ENCODE peak calls at places on chromosomes 5 and 9, in six cellular contexts. T is endodermal cell, V is GM23248, P is kidney epithelial cell, S is heart left ventricle, G is cardiac fibroblast. J is an unnamed sample.

GRCh38 chr9:72207278-72207677 is 58.0 kb downstream of the GDA start:
- DNase-seq in V (no peak), T (no peak), S (no peak), P (no peak), G (no peak), J (no peak)

GRCh38 chr5:150507283-150508020 is 479 bp upstream of the NDST1 start:
- DNase-seq in T (no peak), G (no peak), V (no peak), S (no peak), P (no peak), J (no peak)

GRCh38 chr5:90642706-90643229 is 84.2 kb downstream of the ADGRV1 start:
- DNase-seq in G (no peak), T (no peak), V (no peak), S (no peak), P (no peak), J (no peak)

GRCh38 chr5:111676496-111676895 is 80.5 kb downstream of the NREP start:
- DNase-seq in V (peak; percentile 87), P (no peak), G (peak; percentile 34), S (no peak), T (no peak), J (no peak)

GRCh38 chr9:136939996-136940525 is 4.5 kb downstream of the FBXW5 start:
- DNase-seq in V (no peak), G (no peak), T (no peak), S (peak; percentile 95), P (no peak), J (no peak)

GRCh38 chr5:180803181-180804128 is 849 bp upstream of the MGAT1 start:
- DNase-seq in P (no peak), G (peak; percentile 32), V (peak; percentile 70), S (peak; percentile 86), T (peak; percentile 86), J (peak; percentile 87)

GRCh38 chr5:56620903-56621680 is 194.3 kb upstream of the MAP3K1 start:
- DNase-seq in S (no peak), P (no peak), T (no peak), G (peak; percentile 49), V (peak; percentile 52), J (no peak)

GRCh38 chr9:16619897-16620296 is 250.6 kb downstream of the BNC2 start:
- DNase-seq in S (no peak), G (no peak), P (no peak), T (no peak), V (no peak), J (no peak)

GRCh38 chr5:65151632-65152031 is 330.1 kb downstream of the ADAMTS6 start:
- DNase-seq in S (no peak), P (no peak), G (peak; percentile 39), T (no peak), V (peak; percentile 28), J (no peak)

GRCh38 chr9:70618784-70619183 is 204.3 kb upstream of the KLF9 start:
- DNase-seq in G (no peak), V (no peak), T (no peak), S (peak; percentile 78), P (no peak), J (no peak)

GRCh38 chr9:28105001-28105400 is 531.7 kb upstream of the C9orf72 start:
- DNase-seq in P (no peak), G (no peak), T (no peak), V (no peak), S (no peak), J (no peak)

GRCh38 chr9:129162497-129162896 is 15.6 kb downstream of the IER5L start:
- DNase-seq in S (no peak), V (no peak), T (no peak), G (no peak), P (no peak), J (peak; percentile 75)

GRCh38 chr9:129407905-129408452 is 212.9 kb downstream of the C9orf50 start:
- DNase-seq in P (no peak), T (no peak), V (no peak), S (no peak), G (no peak), J (peak; percentile 22)

GRCh38 chr5:123937230-123937629 is 425.3 kb downstream of the CSNK1G3 start:
- DNase-seq in S (peak; percentile 33), V (peak; percentile 68), P (no peak), G (peak; percentile 77), T (peak; percentile 81), J (peak; percentile 31)

GRCh38 chr5:117665121-117665520 is 1090.5 kb upstream of the SEMA6A start:
- DNase-seq in V (no peak), S (no peak), T (no peak), P (no peak), G (no peak), J (no peak)

GRCh38 chr9:16960084-16960483 is 89.6 kb upstream of the BNC2 start:
- DNase-seq in P (no peak), S (no peak), T (no peak), G (peak; percentile 17), V (peak; percentile 35), J (no peak)

DNA sequence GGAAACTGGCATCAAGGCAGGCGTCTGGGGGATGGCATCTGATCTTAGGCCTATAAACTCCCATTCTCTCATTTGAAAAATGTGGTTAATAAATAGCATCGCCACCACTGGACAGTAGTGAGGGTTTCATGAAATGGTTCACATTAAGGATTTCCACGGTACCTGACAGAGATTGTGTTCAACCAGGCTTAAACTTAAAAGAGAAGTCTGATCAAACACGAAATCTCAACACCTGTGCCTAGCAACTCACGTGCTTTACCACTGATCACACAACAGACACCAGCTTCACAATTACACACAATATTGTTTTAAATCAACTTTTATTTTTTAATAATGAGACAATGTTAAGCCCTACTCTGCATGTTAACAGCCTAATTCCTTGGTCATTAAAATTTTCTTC is 2.9 kb downstream of the DENND1A start:
- DNase-seq in T (no peak), P (no peak), S (no peak), G (no peak), V (no peak), J (no peak)
- H3K4me3 ChIP-seq in T (no peak overlapping the region), P (no peak overlapping the region), S (no peak overlapping the region), G (no peak overlapping the region), V (no peak overlapping the region), J (no peak overlapping the region)

GRCh38 chr5:175059687-175060194 is 335.4 kb downstream of the MSX2 start:
- DNase-seq in G (no peak), P (no peak), T (peak; percentile 92), V (peak; percentile 6), S (peak; percentile 40), J (peak; percentile 79)
- H3K4me3 ChIP-seq in G (no peak overlapping the region), P (no peak overlapping the region), T (peak overlapping the region; percentile 31), V (no peak overlapping the region), S (no peak overlapping the region), J (peak overlapping the region; percentile 13)

DNA sequence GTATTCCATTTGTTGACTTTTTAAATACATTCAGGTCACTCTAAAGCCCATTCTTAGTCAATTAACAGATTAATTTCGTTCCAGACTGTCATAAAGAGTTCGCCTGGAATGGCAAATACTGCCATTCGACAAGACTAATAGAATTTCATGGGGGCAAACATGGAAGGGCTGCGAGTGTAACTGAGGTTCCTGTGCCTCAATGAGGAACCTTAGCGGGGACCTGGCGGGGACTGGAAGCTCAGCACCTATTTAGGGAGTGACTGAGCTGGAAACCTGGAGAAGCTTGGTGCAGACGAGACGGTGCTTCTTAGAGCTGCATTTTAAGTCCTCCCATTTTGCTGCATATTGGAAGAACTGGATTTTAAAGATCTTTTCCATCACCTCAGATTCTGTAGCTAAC is 3.4 kb downstream of the VCAN start:
- DNase-seq in G (no peak), T (peak; percentile 70), P (no peak), S (no peak), V (no peak), J (peak; percentile 24)
- H3K4me3 ChIP-seq in G (peak overlapping the region; percentile 60), T (peak overlapping the region; percentile 90), P (peak overlapping the region; percentile 96), S (peak overlapping the region; percentile 47), V (peak overlapping the region; percentile 90), J (peak overlapping the region; percentile 93)

DNA sequence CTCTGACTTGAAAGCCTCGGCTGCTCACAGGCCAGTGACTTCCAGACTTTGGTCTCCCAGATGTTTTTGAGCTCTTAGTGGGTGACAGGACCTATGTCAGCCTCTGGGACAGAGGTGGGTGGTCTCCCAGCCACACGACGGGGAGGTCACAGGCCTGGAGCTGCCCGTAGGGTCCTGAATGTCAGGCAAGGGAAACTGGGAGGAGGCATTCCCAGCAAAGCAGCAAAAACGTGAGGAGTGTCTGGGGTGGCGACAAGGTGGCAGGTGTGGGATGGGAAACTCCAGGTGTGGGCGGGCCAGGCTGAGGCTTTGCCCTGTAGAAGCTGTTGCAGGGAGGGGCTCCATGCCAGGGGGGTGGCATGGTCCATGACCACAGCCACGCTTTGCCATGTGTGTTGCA is 110.5 kb downstream of the CACNA1B start:
- DNase-seq in P (no peak), T (no peak), S (no peak), G (no peak), V (no peak), J (no peak)
- H3K4me3 ChIP-seq in P (no peak overlapping the region), T (no peak overlapping the region), S (no peak overlapping the region), G (no peak overlapping the region), V (no peak overlapping the region), J (no peak overlapping the region)

DNA sequence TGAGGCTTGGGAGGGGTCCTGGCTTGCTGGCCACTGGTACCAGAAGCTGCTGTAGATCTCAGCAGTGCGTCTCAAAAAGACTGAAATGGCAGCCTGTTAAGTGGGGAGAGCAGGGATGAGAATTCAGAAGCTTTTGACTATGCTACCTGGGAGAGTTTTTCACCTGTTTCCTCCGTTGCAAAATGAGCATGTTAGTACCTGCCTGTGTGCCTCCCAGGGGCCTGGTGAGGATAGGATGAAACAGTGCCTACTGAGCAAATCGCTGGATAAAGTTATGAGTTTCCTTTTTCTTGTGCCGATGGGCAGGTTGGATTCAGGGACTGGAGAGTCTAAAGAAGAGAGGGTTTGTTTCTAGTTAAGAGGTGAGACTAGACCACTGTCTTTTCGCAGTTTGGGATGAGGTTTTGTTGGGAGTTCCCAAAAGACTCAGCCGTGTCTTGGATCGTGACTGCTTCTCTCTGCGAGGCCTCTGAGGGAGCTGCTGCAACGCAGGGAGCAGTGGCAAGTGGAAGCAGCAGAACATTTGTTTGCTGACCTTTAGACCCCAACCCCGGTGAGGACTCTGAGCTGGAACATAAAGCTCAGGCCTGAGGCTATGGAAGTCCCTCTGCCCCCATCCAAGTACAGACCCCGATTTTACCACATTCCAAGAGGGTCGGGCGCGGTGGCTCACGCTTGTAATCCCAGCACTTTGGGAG is 1.4 kb downstream of the RALGPS1 start:
- DNase-seq in T (peak; percentile 55), S (no peak), P (no peak), V (no peak), G (no peak), J (no peak)
- H3K4me3 ChIP-seq in T (peak overlapping the region; percentile 68), S (no peak overlapping the region), P (no peak overlapping the region), V (no peak overlapping the region), G (no peak overlapping the region), J (peak overlapping the region; percentile 72)

DNA sequence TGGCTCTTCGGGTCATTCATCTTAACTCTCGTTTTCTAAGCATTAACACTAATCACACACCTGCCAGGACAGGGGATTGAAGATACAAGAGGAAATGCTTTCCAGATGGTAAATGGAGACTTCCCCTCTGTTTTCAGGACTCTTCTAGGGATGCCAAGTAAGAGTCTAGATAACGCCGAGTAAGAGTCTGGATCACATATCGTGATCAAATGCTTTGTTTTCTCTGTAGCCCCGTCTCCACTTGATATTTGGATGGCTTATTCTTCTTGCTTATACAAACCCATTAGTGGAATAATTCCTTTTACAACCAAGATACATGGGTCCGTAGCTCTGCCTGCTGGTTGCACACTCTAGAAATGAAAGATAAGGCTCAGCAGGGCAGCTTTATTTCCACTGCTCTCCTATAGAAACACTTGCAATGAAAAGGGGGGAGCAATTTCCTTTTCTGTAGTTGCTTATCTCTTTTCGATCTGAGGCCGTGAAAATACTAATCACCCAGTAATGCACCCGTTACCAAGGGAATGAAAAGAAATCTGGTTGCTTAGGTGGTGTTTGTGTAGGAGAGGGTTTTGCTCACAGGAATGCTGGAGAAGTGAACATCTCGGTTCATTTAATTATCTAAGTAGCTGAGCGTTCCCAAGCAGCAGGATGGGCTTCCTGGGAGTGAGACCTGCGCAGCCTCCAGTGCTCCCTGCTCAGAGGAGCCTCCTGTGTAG is 131.6 kb downstream of the ADAMTS16 start:
- DNase-seq in P (peak; percentile 35), S (no peak), G (peak; percentile 10), V (peak; percentile 35), T (no peak), J (no peak)
- H3K4me3 ChIP-seq in P (no peak overlapping the region), S (no peak overlapping the region), G (no peak overlapping the region), V (peak overlapping the region; percentile 53), T (no peak overlapping the region), J (no peak overlapping the region)

J was measured in H7.